ENCODE peak calls at places on chromosomes 12 and 14, in seven cellular contexts. B, R, K, M, H, V and J are unnamed samples.
A peak's percentile ranks its signal among the peaks of the same experiment; 100 is the strongest.

GRCh38 chr12:34398706-34399630 is 376.7 kb downstream of the ALG10 start:
- DNase-seq in B (no peak), V (peak; percentile 1), R (no peak), K (peak; percentile 58), M (peak; percentile 1), H (peak; percentile 9), J (peak; percentile 9)

GRCh38 chr12:69844836-69845235 is 19.8 kb downstream of the MYRFL start:
- DNase-seq in M (no peak), V (no peak), R (no peak), H (no peak), B (no peak), K (no peak), J (no peak)

GRCh38 chr14:90446405-90446804 is 49.6 kb downstream of the CALM1 start:
- DNase-seq in M (no peak), H (no peak), V (no peak), K (no peak), B (no peak), R (no peak), J (no peak)

GRCh38 chr14:94897583-94897982 is 127.7 kb upstream of the GSC start:
- DNase-seq in M (no peak), R (no peak), H (no peak), V (no peak), B (no peak), K (no peak), J (no peak)

GRCh38 chr12:8612629-8613028 is at the start of gene AICDA:
- DNase-seq in H (no peak), K (no peak), M (no peak), B (no peak), V (no peak), R (no peak), J (no peak)

GRCh38 chr12:7434670-7435069 is 9.3 kb downstream of the CD163L1 start:
- DNase-seq in R (no peak), H (no peak), K (no peak), V (no peak), B (no peak), M (no peak), J (no peak)

GRCh38 chr12:20415013-20415412 is 46.7 kb downstream of the PDE3A start:
- DNase-seq in M (no peak), V (no peak), B (no peak), R (no peak), H (no peak), K (no peak), J (peak; percentile 20)

GRCh38 chr14:75307700-75308379 is 29.2 kb downstream of the FOS start:
- DNase-seq in R (peak; percentile 69), M (peak; percentile 88), H (peak; percentile 86), B (peak; percentile 64), K (peak; percentile 88), V (peak; percentile 92), J (peak; percentile 83)

GRCh38 chr12:91565816-91566215 is 383.2 kb upstream of the DCN start:
- DNase-seq in H (no peak), B (no peak), M (no peak), K (no peak), V (no peak), R (no peak), J (no peak)

GRCh38 chr12:96249196-96250118 is 55.3 kb downstream of the ELK3 start:
- DNase-seq in R (no peak), H (peak; percentile 86), M (no peak), K (no peak), V (peak; percentile 37), B (no peak), J (peak; percentile 74)

GRCh38 chr12:57723630-57723962 is 14.9 kb downstream of the AGAP2 start:
- DNase-seq in H (no peak), V (no peak), K (no peak), M (no peak), B (no peak), R (no peak), J (no peak)

GRCh38 chr14:53411110-53411509 is 258.0 kb upstream of the DDHD1 start:
- DNase-seq in M (no peak), V (no peak), B (no peak), R (no peak), H (no peak), K (no peak), J (no peak)

GRCh38 chr14:30620178-30620577 is 1.9 kb upstream of the SCFD1 start:
- DNase-seq in K (no peak), B (no peak), R (no peak), H (no peak), M (no peak), V (no peak), J (no peak)

GRCh38 chr14:32607399-32607798 is 278.3 kb downstream of the AKAP6 start:
- DNase-seq in H (no peak), V (no peak), R (no peak), K (no peak), B (no peak), M (no peak), J (no peak)

DNA sequence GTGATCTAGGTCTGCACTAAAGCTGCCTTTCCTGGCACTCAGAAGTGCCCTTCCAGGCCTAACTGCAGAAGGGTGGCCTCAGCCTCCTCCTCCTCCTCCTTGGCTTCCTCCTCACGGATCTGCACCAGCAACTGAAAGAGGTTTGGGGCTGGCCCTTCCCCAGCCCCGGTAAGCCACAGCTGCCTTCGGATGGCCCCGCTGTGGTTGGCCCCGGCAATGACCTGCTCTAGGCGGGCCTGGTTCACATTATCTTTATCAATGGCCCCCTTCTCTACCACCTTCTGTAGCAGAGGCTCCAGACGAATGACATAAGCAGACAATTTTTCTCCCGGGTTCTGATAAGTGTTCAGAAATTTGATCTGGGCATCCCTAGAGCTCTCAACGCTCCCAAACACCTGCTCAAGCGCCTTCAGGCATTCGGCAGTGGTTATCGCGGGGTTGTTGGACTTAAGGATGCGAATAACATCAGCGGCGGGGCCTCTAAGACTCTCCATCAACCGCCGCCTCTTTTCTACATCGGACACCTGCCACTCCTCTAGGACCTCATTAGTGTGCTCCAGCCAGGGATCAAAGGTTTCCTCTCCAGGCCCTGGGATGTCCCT is 1.5 kb downstream of the PNMA1 start:
- DNase-seq in K (no peak), H (no peak), B (no peak), M (no peak), V (no peak), R (no peak), J (no peak)
- H3K4me1 ChIP-seq in K (peaks cover 24% of the 10 kb centered on the region), H (no peaks in the 10 kb centered on the region), B (peaks cover 19% of the 10 kb centered on the region), M (peaks cover 21% of the 10 kb centered on the region), V (peaks cover 8% of the 10 kb centered on the region), R (peaks cover 25% of the 10 kb centered on the region), J (peaks cover 45% of the 10 kb centered on the region)

DNA sequence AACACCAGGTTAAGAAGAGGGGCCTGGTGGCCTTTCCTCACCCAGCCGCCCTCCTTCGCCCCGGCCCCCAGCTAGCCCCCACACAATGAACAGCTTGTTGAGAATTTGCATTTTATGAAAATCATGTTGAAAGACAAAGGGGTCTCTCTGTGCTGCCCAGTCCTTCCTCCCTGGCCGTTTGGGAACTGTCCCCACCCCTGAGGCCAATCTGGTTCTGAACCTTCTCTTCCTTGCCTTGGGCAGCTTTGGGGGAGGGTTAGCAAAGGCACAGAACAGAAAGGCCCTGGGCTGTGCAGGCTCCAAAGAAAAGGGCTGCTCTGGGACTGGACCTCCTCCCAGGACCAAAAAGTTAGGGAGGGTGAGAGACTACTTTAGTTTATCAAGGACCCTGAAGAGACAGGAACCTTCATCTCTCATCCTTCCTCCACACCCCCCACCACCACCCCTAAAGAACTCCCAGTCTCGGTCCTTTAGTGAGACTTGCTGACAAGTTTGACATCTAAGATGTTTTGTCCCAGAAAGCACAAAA is 1.3 kb downstream of the TAMALIN start:
- DNase-seq in R (no peak), B (no peak), K (no peak), M (no peak), V (no peak), H (no peak), J (no peak)
- H3K4me3 ChIP-seq in R (no peak overlapping the region), B (no peak overlapping the region), K (peak overlapping the region; percentile 71), M (no peak overlapping the region), V (peak overlapping the region; percentile 70), H (peak overlapping the region; percentile 89), J (peak overlapping the region; percentile 86)

GRCh38 chr14:88933203-88933602 is 108.8 kb downstream of the TTC8 start:
- DNase-seq in M (no peak), K (no peak), R (no peak), V (no peak), B (no peak), H (no peak), J (no peak)

GRCh38 chr14:88935083-88935482 is 110.6 kb downstream of the TTC8 start:
- DNase-seq in M (no peak), R (no peak), B (no peak), K (no peak), H (no peak), V (no peak), J (no peak)

GRCh38 chr14:88934231-88934898 is 109.9 kb downstream of the TTC8 start:
- DNase-seq in B (no peak), M (no peak), V (no peak), K (no peak), H (no peak), R (no peak), J (no peak)

DNA sequence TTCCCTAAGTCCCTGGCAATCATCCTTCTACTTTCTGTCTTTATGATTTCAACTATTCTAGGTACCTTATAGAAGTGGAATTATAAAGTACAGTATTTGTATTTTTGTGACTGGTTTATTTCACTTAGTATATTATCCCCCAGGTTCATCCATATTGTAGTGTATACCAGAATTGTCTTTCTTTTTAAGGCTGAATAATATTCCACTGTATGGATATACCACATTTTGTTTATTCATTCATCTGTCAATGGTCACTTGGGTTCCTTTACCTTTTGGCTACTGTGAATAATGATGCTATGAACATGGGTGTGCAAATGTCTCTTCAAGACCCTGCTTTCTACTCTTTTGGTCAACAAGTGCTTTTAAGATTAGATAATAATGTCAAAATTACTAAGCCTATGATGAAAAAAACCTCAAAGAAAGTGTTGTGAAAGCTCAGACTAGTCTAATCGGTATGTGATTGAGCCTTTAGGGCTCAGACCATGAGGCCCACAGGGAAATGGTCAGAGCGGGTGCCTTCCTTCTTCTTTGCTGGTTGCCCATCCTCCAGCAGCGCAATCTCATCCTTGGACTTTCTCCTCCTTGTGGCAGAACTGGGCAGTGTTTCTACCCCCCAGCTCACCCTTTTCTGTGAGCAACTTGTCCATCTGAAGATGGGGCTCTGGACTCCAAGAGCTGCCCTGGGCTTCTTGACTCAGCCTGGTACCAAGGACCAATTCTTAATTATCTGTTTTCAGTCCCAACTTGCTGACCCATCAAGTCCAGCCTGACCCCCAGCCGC is 105.4 kb downstream of the TTC8 start:
- DNase-seq in K (no peak), V (no peak), H (no peak), B (no peak), R (no peak), M (no peak), J (no peak)
- TF ChIP-seq CTCF in K (no peak), V (no peak), H (no peak), B (no peak), R (peak; percentile 40), M (no peak), J (no peak)

GRCh38 chr12:46559311-46559710 is 186.7 kb upstream of the SLC38A2 start:
- DNase-seq in B (no peak), R (no peak), V (no peak), M (no peak), K (no peak), H (no peak), J (no peak)

GRCh38 chr12:46558696-46559095 is 186.1 kb upstream of the SLC38A2 start:
- DNase-seq in B (no peak), V (no peak), M (no peak), K (no peak), R (no peak), H (no peak), J (no peak)

GRCh38 chr12:46556820-46557524 is 184.4 kb upstream of the SLC38A2 start:
- DNase-seq in H (no peak), V (no peak), R (peak; percentile 83), K (no peak), M (no peak), B (peak; percentile 27), J (no peak)

GRCh38 chr12:46556105-46556559 is 183.6 kb upstream of the SLC38A2 start:
- DNase-seq in R (peak; percentile 84), H (no peak), M (no peak), B (peak; percentile 19), K (no peak), V (no peak), J (no peak)

GRCh38 chr12:46557539-46558373 is 185.2 kb upstream of the SLC38A2 start:
- DNase-seq in M (no peak), B (no peak), V (no peak), H (no peak), R (no peak), K (no peak), J (no peak)
- H3K4me1 ChIP-seq in M (peaks cover 10% of the 10 kb centered on the region), B (peaks cover 68% of the 10 kb centered on the region), V (no peaks in the 10 kb centered on the region), H (peaks cover 15% of the 10 kb centered on the region), R (peaks cover 80% of the 10 kb centered on the region), K (no peaks in the 10 kb centered on the region), J (peaks cover 41% of the 10 kb centered on the region)